ENCODE peak calls at places on chromosomes 16 and 17, in ten cellular contexts. N, L, U, O, E, K, V, I, G and M are unnamed samples.

GRCh38 chr16:75251280-75252048 is at the start of gene BCAR1:
- DNase-seq in K (no peak), O (no peak), G (peak), N (peak), I (peak), E (peak), U (peak), L (peak), V (peak), M (no peak)

GRCh38 chr17:80005360-80006338 is 30.0 kb downstream of the TBC1D16 start:
- DNase-seq in E (peak), O (peak), U (peak), V (peak), N (peak), K (peak), I (no peak), L (peak), G (peak), M (no peak)

GRCh38 chr16:4214215-4214621 is 27.7 kb downstream of the SRL start:
- DNase-seq in V (no peak), O (no peak), K (no peak), E (peak), G (peak), N (no peak), L (no peak), U (no peak), I (peak), M (peak)

GRCh38 chr16:66359012-66359411 is 7.5 kb upstream of the CDH5 start:
- DNase-seq in G (no peak), U (no peak), N (no peak), L (no peak), I (no peak), O (no peak), K (no peak), V (no peak), E (no peak), M (no peak)

GRCh38 chr16:27728691-27729090 is 178.7 kb downstream of the KATNIP start:
- DNase-seq in V (no peak), K (no peak), L (no peak), G (no peak), O (no peak), E (no peak), U (no peak), I (no peak), N (no peak), M (no peak)

GRCh38 chr17:30196504-30196903 is 39.0 kb downstream of the SLC6A4 start:
- DNase-seq in K (no peak), O (no peak), G (no peak), L (no peak), U (no peak), I (no peak), V (no peak), E (no peak), N (no peak), M (no peak)

GRCh38 chr17:56594528-56595418 is 1.3 kb downstream of the NOG start:
- DNase-seq in O (no peak), K (peak), L (no peak), V (no peak), I (no peak), N (peak), U (peak), E (no peak), G (no peak), M (no peak)

GRCh38 chr17:51298508-51299371 is 38.4 kb downstream of the UTP18 start:
- DNase-seq in K (no peak), L (peak), N (peak), U (no peak), E (no peak), V (peak), I (no peak), G (peak), O (no peak), M (no peak)

GRCh38 chr17:75872434-75873351 is 5.7 kb downstream of the TRIM47 start:
- DNase-seq in U (no peak), K (no peak), G (peak), I (no peak), V (no peak), N (no peak), E (peak), L (no peak), O (peak), M (no peak)

GRCh38 chr17:38353084-38353604 is 1.5 kb downstream of the SOCS7 start:
- DNase-seq in I (no peak), U (no peak), G (no peak), E (no peak), N (no peak), K (no peak), O (no peak), V (peak), L (no peak), M (no peak)

GRCh38 chr17:78780852-78781338 is 1.2 kb downstream of the CYTH1 start:
- DNase-seq in V (peak), N (no peak), O (no peak), K (no peak), U (no peak), E (no peak), L (no peak), I (no peak), G (no peak), M (no peak)

GRCh38 chr17:66855204-66855603 is 20.3 kb downstream of the CACNG5 start:
- DNase-seq in U (peak), G (no peak), E (no peak), V (peak), N (no peak), O (no peak), L (no peak), K (no peak), I (peak), M (peak)

GRCh38 chr16:85137323-85138072 is 25.2 kb upstream of the CIBAR2 start:
- DNase-seq in I (no peak), E (peak), K (no peak), N (no peak), G (peak), V (peak), L (no peak), O (no peak), U (no peak), M (no peak)

GRCh38 chr16:12160815-12161550 is 184.4 kb downstream of the SNX29 start:
- DNase-seq in O (no peak), L (no peak), E (no peak), G (no peak), K (no peak), N (peak), U (no peak), V (no peak), I (no peak), M (no peak)

GRCh38 chr17:9817086-9817485 is 4.8 kb downstream of the GSG1L2 start:
- DNase-seq in K (no peak), I (peak), E (peak), N (no peak), V (no peak), U (peak), O (no peak), L (no peak), G (peak), M (peak)

GRCh38 chr17:64339516-64340475 is 50.9 kb downstream of the PECAM1 start:
- DNase-seq in G (no peak), O (no peak), L (no peak), I (no peak), K (no peak), U (no peak), V (no peak), N (no peak), E (no peak), M (no peak)

GRCh38 chr17:13088666-13089065 is 70.8 kb upstream of the ELAC2 start:
- DNase-seq in N (no peak), K (no peak), V (no peak), I (no peak), G (no peak), L (no peak), O (no peak), E (no peak), U (no peak), M (no peak)

GRCh38 chr16:68332411-68333121 is 21.7 kb downstream of the PRMT7 start:
- DNase-seq in L (no peak), G (no peak), O (no peak), I (no peak), U (no peak), V (no peak), N (no peak), E (no peak), K (no peak), M (no peak)

GRCh38 chr16:69190046-69190588 is 3.2 kb downstream of the SNTB2 start:
- DNase-seq in G (no peak), U (no peak), K (no peak), E (no peak), I (no peak), V (no peak), N (no peak), L (no peak), O (no peak), M (no peak)

GRCh38 chr16:24442631-24443030 is 96.7 kb upstream of the RBBP6 start:
- DNase-seq in G (no peak), O (no peak), U (no peak), E (no peak), L (no peak), K (no peak), N (no peak), V (no peak), I (no peak), M (no peak)

GRCh38 chr17:40451420-40451819 is 8.2 kb downstream of the IGFBP4 start:
- DNase-seq in K (no peak), I (no peak), V (no peak), U (no peak), G (no peak), E (no peak), L (no peak), N (no peak), O (no peak), M (no peak)

GRCh38 chr17:14214271-14214670 is 22.4 kb downstream of the CDRT15 start:
- DNase-seq in U (no peak), V (no peak), L (no peak), N (no peak), E (no peak), I (no peak), O (no peak), G (no peak), K (no peak), M (no peak)

GRCh38 chr17:78144146-78144719 is 2.0 kb upstream of the C17orf99 start:
- DNase-seq in U (no peak), N (no peak), V (peak), O (no peak), I (no peak), E (peak), L (no peak), G (no peak), K (no peak), M (no peak)

GRCh38 chr17:7839199-7839889 is 5.3 kb downstream of the KDM6B start:
- DNase-seq in U (no peak), E (no peak), V (peak), K (no peak), G (no peak), O (no peak), N (no peak), L (no peak), I (no peak), M (no peak)

GRCh38 chr17:55161935-55162555 is 102.7 kb upstream of the HLF start:
- DNase-seq in I (no peak), K (no peak), U (no peak), N (no peak), E (no peak), V (no peak), G (no peak), O (no peak), L (no peak), M (no peak)

GRCh38 chr17:50835563-50836231 is at the start of gene WFIKKN2:
- DNase-seq in L (no peak), N (no peak), I (no peak), E (no peak), U (no peak), K (no peak), O (no peak), V (no peak), G (no peak), M (no peak)

GRCh38 chr16:22264786-22265185 is 32.4 kb upstream of the POLR3E start:
- DNase-seq in L (no peak), V (no peak), K (no peak), O (no peak), G (no peak), I (no peak), E (no peak), N (no peak), U (no peak), M (no peak)

GRCh38 chr16:66045626-66046025 is 320.9 kb upstream of the CDH5 start:
- DNase-seq in L (no peak), U (no peak), K (no peak), O (no peak), G (no peak), E (no peak), I (no peak), N (no peak), V (no peak), M (no peak)

GRCh38 chr17:72717676-72718075 is 374.8 kb downstream of the SLC39A11 start:
- DNase-seq in V (no peak), O (no peak), G (no peak), N (no peak), K (no peak), U (no peak), E (no peak), L (no peak), I (no peak), M (no peak)

GRCh38 chr17:38730526-38731379 is 612 bp downstream of the CISD3 start:
- DNase-seq in E (peak), K (no peak), U (peak), G (no peak), L (peak), I (no peak), V (peak), N (no peak), O (no peak), M (no peak)

GRCh38 chr17:40618754-40619625 is 28.6 kb downstream of the SMARCE1 start:
- DNase-seq in L (no peak), V (no peak), U (no peak), E (no peak), N (no peak), I (no peak), G (no peak), O (no peak), K (no peak), M (no peak)

GRCh38 chr17:78993241-78993956 is 13.7 kb upstream of the LGALS3BP start:
- DNase-seq in K (peak), U (peak), O (peak), N (peak), L (no peak), V (peak), E (peak), G (peak), I (no peak), M (no peak)

GRCh38 chr16:27920391-27920891 is 143.1 kb downstream of the GSG1L start:
- DNase-seq in V (no peak), O (no peak), U (peak), E (no peak), G (no peak), N (no peak), L (peak), I (peak), K (no peak), M (no peak)